ENCODE peak calls at places on chromosomes 12 and 14, in six cellular contexts. F is left cardiac atrium; Y is GM12865; Q is naive thymus-derived CD8-positive, alpha-beta T cell; U is WTC11; E is MM.1S. N is an unnamed sample.

GRCh38 chr14:51792819-51793218 is 67.6 kb upstream of the GNG2 start:
- DNase-seq in F (no peak), Y (no peak), Q (no peak), U (no peak), E (no peak), N (peak)

GRCh38 chr12:95118138-95118787 is 44.8 kb upstream of the NR2C1 start:
- DNase-seq in F (no peak), Y (no peak), Q (no peak), U (no peak), E (no peak), N (peak)

GRCh38 chr14:68349900-68350323 is 443.0 kb downstream of the ZFP36L1 start:
- DNase-seq in F (no peak), Y (no peak), Q (no peak), U (no peak), E (no peak), N (no peak)

GRCh38 chr12:67853204-67853603 is 136.0 kb upstream of the IFNG-AS1 start:
- DNase-seq in F (no peak), Y (no peak), Q (no peak), U (no peak), E (no peak), N (no peak)

GRCh38 chr12:124633269-124633953 is 66.0 kb upstream of the NCOR2 start:
- DNase-seq in F (no peak), Y (no peak), Q (no peak), U (no peak), E (no peak), N (peak)

GRCh38 chr12:94644622-94645021 is 5.7 kb downstream of the TMCC3 start:
- DNase-seq in F (no peak), Y (peak), Q (no peak), U (no peak), E (no peak), N (peak)

GRCh38 chr14:50083467-50084337 is 32.7 kb downstream of the VCPKMT start:
- DNase-seq in F (no peak), Y (peak), Q (no peak), U (no peak), E (peak), N (no peak)

GRCh38 chr12:1611775-1612174 is 17.3 kb upstream of the WNT5B start:
- DNase-seq in F (no peak), Y (no peak), Q (no peak), U (no peak), E (no peak), N (peak)

GRCh38 chr12:124914392-124915248 is at the start of gene UBC:
- DNase-seq in F (peak), Y (peak), Q (peak), U (peak), E (peak), N (peak)

GRCh38 chr14:99481745-99482099 is 513 bp downstream of the CCNK start:
- DNase-seq in F (no peak), Y (peak), Q (peak), U (no peak), E (peak), N (peak)